ENCODE peak calls at places on chromosomes 4 and X, in four cellular contexts. K, P, V and S are unnamed samples.

GRCh38 chrX:71976753-71977152 is 66.1 kb downstream of the NHSL2 start:
- DNase-seq in K (no peak), P (no peak), V (no peak), S (no peak)

GRCh38 chr4:27921236-27921635 is 1060.6 kb downstream of the STIM2 start:
- DNase-seq in K (no peak), P (no peak), V (no peak), S (no peak)

GRCh38 chr4:112563431-112564200 is 47.6 kb upstream of the NEUROG2 start:
- DNase-seq in K (no peak), P (no peak), V (no peak), S (no peak)

GRCh38 chr4:185912779-185913178 is 100.8 kb upstream of the SORBS2 start:
- DNase-seq in K (no peak), P (no peak), V (no peak), S (no peak)

GRCh38 chrX:123675154-123675553 is 57.7 kb downstream of the THOC2 start:
- DNase-seq in K (no peak), P (no peak), V (no peak), S (no peak)

GRCh38 chrX:131827935-131828334 is 195.2 kb upstream of the STK26 start:
- DNase-seq in K (no peak), P (peak), V (peak), S (no peak)

GRCh38 chr4:73822389-73822788 is 14.1 kb upstream of the CXCL6 start:
- DNase-seq in K (no peak), P (no peak), V (no peak), S (no peak)

GRCh38 chr4:156676116-156676851 is 295.3 kb downstream of the PDGFC start:
- DNase-seq in K (no peak), P (no peak), V (no peak), S (no peak)

GRCh38 chrX:114465689-114466088 is 118.2 kb upstream of the HTR2C start:
- DNase-seq in K (no peak), P (no peak), V (no peak), S (no peak)

DNA sequence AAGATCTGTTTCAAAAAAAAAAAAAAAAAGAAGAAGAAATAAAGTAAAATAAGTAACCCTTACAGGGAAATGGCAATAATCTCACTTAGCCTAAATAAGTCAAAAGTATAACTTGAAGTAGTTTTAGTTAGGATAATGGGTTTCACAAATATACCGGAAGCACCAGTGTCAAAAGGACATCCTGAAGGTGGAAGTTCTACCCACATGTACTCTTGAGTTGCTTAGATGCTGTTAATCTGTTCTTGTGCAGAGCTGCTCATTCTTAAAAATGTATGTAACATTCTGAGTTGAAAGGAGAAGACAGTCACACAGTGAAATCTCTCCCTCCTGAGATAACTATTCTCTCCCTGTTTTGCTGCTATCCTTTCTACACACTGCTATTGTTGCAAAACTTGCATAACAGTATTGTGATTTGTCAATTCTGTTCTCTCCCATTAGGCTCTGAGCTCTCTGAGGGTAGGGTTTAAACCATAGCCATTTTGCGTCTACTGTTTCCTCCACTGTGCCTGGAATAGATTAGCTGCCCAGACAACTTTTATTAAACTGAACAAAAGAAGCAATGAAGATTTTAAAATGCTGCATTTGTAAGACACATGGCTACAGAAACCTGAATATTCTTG is 11.1 kb upstream of the CCNG2 start:
- DNase-seq in K (no peak), P (no peak), V (no peak), S (no peak)
- TF ChIP-seq BRCA1 in K (no peak), P (no peak), V (no peak), S (no peak)

DNA sequence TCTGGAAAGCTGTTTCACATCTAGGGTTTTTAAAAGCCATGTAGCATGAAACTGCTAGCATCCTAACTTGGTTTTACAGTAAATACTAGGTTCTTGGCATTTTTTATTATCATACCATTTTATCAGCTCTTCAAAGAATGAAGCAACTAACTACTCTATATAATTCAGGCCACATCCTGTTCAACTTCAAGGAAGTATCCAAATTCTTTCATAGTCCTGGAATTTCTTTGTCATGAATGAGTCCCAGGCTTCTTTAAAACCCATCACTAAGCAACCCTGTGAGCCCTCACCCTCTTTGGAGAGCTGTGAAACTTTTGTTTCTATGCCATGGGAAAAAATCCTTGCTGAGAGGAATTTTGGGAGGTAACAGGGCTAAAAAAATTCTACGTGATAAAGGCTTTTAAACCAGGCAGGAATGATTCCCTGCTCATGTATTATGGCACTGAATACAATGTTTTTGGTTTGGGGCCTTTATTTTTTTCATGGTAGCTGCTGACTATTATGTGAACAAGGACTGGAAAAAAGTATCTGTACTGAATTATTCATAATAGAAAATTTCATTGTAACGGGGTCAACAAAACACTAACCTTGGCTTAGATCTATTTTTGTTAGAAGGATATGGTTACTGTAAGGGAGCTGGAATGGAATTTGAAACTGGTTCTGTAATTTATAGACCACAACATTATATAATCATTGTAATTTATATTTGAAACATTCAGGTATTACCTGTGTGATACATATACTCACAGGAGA is 164.9 kb downstream of the DCTD start:
- DNase-seq in K (no peak), P (no peak), V (no peak), S (no peak)
- TF ChIP-seq BRCA1 in K (no peak), P (no peak), V (no peak), S (no peak)

DNA sequence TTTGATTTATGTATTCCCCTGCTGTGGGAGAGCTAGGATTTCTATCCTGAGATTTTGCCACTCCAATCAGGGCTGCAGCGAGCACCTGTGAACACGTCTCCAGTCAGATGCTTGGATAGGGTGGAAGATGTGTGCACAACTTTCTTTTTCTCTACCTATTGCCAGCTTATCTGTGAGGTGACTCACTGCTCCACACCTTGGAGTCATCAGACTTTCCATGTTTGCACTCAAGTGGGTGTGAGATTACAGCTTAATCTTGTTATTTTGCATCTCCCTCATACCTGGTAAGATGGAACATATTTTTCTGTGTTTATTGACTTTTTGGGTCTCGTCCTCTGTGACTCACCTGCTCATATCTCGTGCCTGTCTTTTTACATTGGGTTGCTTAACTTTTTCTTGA is 32.2 kb downstream of the PSAPL1 start:
- DNase-seq in K (no peak), P (no peak), V (no peak), S (no peak)
- TF ChIP-seq BRCA1 in K (no peak), P (no peak), V (no peak), S (no peak)

DNA sequence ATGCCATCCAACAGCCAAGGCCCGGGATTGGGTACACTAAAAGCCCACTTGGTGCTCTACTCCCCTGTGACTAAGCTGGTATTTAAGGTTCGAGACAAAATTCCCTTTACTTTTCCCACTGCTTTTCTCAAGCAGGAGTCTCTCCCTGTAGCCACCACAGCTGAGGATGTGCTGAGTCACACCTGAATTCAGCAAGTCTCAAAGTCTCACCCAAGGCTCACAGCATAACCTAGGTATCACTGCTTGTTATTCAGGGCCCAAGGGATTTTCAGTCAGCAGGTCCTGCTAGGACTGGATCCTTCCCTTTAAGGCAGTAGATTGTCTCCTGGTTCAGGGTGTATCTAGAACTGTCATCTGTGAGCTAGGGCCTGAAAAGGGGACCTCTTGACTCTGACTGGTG is 39.2 kb downstream of the FMR1NB start:
- DNase-seq in K (no peak), P (no peak), V (no peak), S (no peak)
- TF ChIP-seq BRCA1 in K (no peak), P (no peak), V (no peak), S (no peak)

DNA sequence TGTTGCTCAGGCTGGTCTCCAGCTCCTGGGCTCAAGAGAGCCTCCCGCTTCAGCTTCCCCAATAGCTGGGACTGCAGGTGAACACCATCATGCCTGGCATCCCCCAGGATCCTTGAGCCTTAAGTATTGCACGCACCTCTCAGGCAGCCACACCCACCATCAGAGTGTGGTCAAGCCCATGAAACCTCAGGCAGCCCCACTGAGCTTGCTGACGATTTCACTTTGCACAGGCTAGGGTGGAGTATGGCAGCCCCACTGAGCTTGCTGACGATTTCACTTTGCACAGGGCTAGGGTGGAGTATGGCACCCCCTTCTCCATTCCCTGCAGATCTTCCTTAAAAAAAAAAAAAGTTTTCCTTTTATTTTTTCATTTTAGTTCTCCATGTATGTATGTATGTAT is 57.2 kb downstream of the RHOXF2B start:
- DNase-seq in K (no peak), P (no peak), V (no peak), S (no peak)
- TF ChIP-seq BRCA1 in K (no peak), P (no peak), V (no peak), S (no peak)

GRCh38 chrX:18410038-18410437 is 15.4 kb upstream of the CDKL5 start:
- DNase-seq in K (no peak), P (no peak), V (no peak), S (no peak)

GRCh38 chrX:18415386-18415785 is 10.0 kb upstream of the CDKL5 start:
- DNase-seq in K (no peak), P (no peak), V (no peak), S (no peak)
- TF ChIP-seq BRCA1 in K (no peak), P (no peak), V (no peak), S (no peak)

GRCh38 chr4:82773049-82773448 is 25.5 kb downstream of the SCD5 start:
- DNase-seq in K (no peak), P (no peak), V (no peak), S (no peak)
- TF ChIP-seq BRCA1 in K (no peak), P (no peak), V (no peak), S (no peak)

DNA sequence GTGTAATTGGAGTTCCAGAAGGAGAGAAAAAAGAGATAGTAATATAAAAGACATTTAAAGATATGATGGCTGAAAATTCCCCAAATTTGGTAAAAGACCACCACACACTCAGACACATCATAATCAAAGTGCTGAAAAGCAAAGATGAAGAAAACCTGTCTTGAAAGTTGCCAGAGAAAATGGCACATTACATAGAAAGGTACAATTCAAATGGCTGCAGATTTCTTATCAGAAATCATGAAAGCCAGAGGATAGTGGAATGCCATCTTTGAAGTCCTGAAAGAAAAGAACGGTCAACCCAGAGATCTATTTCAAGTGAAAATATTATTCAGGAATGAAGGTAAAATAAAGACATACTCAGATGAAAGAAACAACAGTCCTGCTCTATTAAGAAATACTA is 29.3 kb upstream of the PAGE4 start:
- DNase-seq in K (no peak), P (no peak), V (no peak), S (no peak)
- TF ChIP-seq BRCA1 in K (no peak), P (no peak), V (no peak), S (no peak)